ENCODE peak calls at places on chromosome 11, in nine cellular contexts. G is NCI-H1105; L is ureter; H is epithelial cell of esophagus; W is effector CD4-positive, alpha-beta T cell; I is AG08395; M is GM03348; O is activated naive CD8-positive, alpha-beta T cell treated with anti-CD3 and anti-CD28 coated beads, Interleukin-2, amount 50 U/mL, for 24 hours; X is activated CD4-positive, alpha-beta T cell treated with anti-CD3 and anti-CD28 coated beads for 24 hours. C is an unnamed sample.
A peak's percentile ranks its signal among the peaks of the same experiment; 100 is the strongest.

GRCh38 chr11:66289548-66290331 is 797 bp upstream of the YIF1A start:
- DNase-seq in G (peak; percentile 67), L (no peak), H (no peak), W (peak; percentile 70), I (no peak), M (peak; percentile 86), O (peak; percentile 86), X (peak; percentile 76), C (no peak)

GRCh38 chr11:77094841-77095365 is 7.7 kb upstream of the OMP start:
- DNase-seq in G (no peak), L (no peak), H (no peak), W (no peak), I (no peak), M (no peak), O (no peak), X (no peak), C (no peak)

GRCh38 chr11:32952421-32952820 is 59.8 kb downstream of the QSER1 start:
- DNase-seq in G (no peak), L (no peak), H (no peak), W (no peak), I (no peak), M (no peak), O (no peak), X (no peak), C (no peak)

GRCh38 chr11:128548655-128549255 is 38.6 kb downstream of the ETS1 start:
- DNase-seq in G (no peak), L (peak; percentile 52), H (no peak), W (no peak), I (peak; percentile 61), M (peak; percentile 83), O (peak; percentile 44), X (no peak), C (no peak)

GRCh38 chr11:64095286-64095825 is 59.6 kb downstream of the FLRT1 start:
- DNase-seq in G (no peak), L (no peak), H (no peak), W (no peak), I (no peak), M (no peak), O (no peak), X (no peak), C (no peak)

GRCh38 chr11:117814766-117815261 is 9.7 kb downstream of the FXYD2 start:
- DNase-seq in G (peak; percentile 96), L (peak; percentile 83), H (peak; percentile 14), W (peak; percentile 75), I (no peak), M (no peak), O (peak; percentile 88), X (peak; percentile 68), C (no peak)

GRCh38 chr11:64694821-64695365 is 28.1 kb downstream of the NRXN2 start:
- DNase-seq in G (peak; percentile 71), L (no peak), H (no peak), W (no peak), I (no peak), M (no peak), O (no peak), X (no peak), C (no peak)

GRCh38 chr11:62724171-62724570 is 3.1 kb downstream of the HNRNPUL2 start:
- DNase-seq in G (no peak), L (no peak), H (no peak), W (no peak), I (no peak), M (no peak), O (no peak), X (no peak), C (no peak)

GRCh38 chr11:19633276-19633675 is 79.4 kb upstream of the NAV2 start:
- DNase-seq in G (no peak), L (peak; percentile 59), H (no peak), W (no peak), I (peak; percentile 43), M (peak; percentile 31), O (no peak), X (no peak), C (no peak)

GRCh38 chr11:67354314-67355022 is 1.1 kb upstream of the POLD4 start:
- DNase-seq in G (no peak), L (peak; percentile 68), H (peak; percentile 87), W (no peak), I (peak; percentile 96), M (peak; percentile 91), O (peak; percentile 40), X (no peak), C (peak; percentile 54)

GRCh38 chr11:71477637-71478011 is 24.6 kb downstream of the NADSYN1 start:
- DNase-seq in G (no peak), L (no peak), H (no peak), W (no peak), I (no peak), M (no peak), O (no peak), X (no peak), C (no peak)

GRCh38 chr11:95611827-95612226 is 177.8 kb downstream of the FAM76B start:
- DNase-seq in G (no peak), L (no peak), H (peak; percentile 11), W (no peak), I (no peak), M (no peak), O (no peak), X (no peak), C (no peak)

GRCh38 chr11:23320131-23320530 is 459.9 kb upstream of the CCDC179 start:
- DNase-seq in G (no peak), L (no peak), H (no peak), W (no peak), I (no peak), M (no peak), O (no peak), X (no peak), C (no peak)

GRCh38 chr11:67272327-67273259 is 6.3 kb downstream of the GRK2 start:
- DNase-seq in G (no peak), L (no peak), H (no peak), W (no peak), I (no peak), M (no peak), O (peak; percentile 57), X (no peak), C (no peak)

GRCh38 chr11:47148274-47148673 is 28.4 kb downstream of the ARFGAP2 start:
- DNase-seq in G (no peak), L (no peak), H (no peak), W (no peak), I (no peak), M (no peak), O (no peak), X (no peak), C (no peak)

GRCh38 chr11:133249065-133249464 is 283.2 kb downstream of the OPCML start:
- DNase-seq in G (no peak), L (no peak), H (no peak), W (no peak), I (no peak), M (no peak), O (no peak), X (no peak), C (no peak)

GRCh38 chr11:61507962-61508824 is at the start of gene LRRC10B:
- DNase-seq in G (peak; percentile 86), L (no peak), H (peak; percentile 25), W (no peak), I (no peak), M (no peak), O (peak; percentile 55), X (peak; percentile 28), C (no peak)

GRCh38 chr11:48055292-48056132 is 75.2 kb downstream of the PTPRJ start:
- DNase-seq in G (no peak), L (peak; percentile 74), H (peak; percentile 24), W (peak; percentile 27), I (no peak), M (no peak), O (peak; percentile 65), X (peak; percentile 45), C (no peak)

GRCh38 chr11:10478574-10479550 is 23.8 kb downstream of the AMPD3 start:
- DNase-seq in G (no peak), L (no peak), H (no peak), W (no peak), I (no peak), M (no peak), O (no peak), X (no peak), C (no peak)

GRCh38 chr11:73249858-73250773 is 22.0 kb upstream of the P2RY6 start:
- DNase-seq in G (no peak), L (no peak), H (peak; percentile 27), W (no peak), I (no peak), M (no peak), O (no peak), X (no peak), C (no peak)

GRCh38 chr11:27894552-27894951 is 194.3 kb upstream of the BDNF start:
- DNase-seq in G (no peak), L (no peak), H (no peak), W (no peak), I (no peak), M (no peak), O (no peak), X (no peak), C (no peak)

GRCh38 chr11:78277314-78277994 is 88.7 kb downstream of the USP35 start:
- DNase-seq in G (peak; percentile 4), L (peak; percentile 50), H (no peak), W (no peak), I (no peak), M (no peak), O (no peak), X (no peak), C (no peak)

GRCh38 chr11:113587318-113587739 is 112.1 kb upstream of the DRD2 start:
- DNase-seq in G (no peak), L (no peak), H (peak; percentile 45), W (no peak), I (peak; percentile 58), M (peak; percentile 22), O (no peak), X (no peak), C (peak; percentile 33)

GRCh38 chr11:117953029-117953671 is 23.9 kb upstream of the TMPRSS13 start:
- DNase-seq in G (no peak), L (no peak), H (no peak), W (peak; percentile 24), I (no peak), M (no peak), O (no peak), X (no peak), C (no peak)

GRCh38 chr11:123593570-123593969 is 60.9 kb downstream of the SCN3B start:
- DNase-seq in G (no peak), L (no peak), H (no peak), W (no peak), I (no peak), M (no peak), O (no peak), X (no peak), C (no peak)

GRCh38 chr11:64659417-64660144 is 63.4 kb downstream of the NRXN2 start:
- DNase-seq in G (no peak), L (no peak), H (peak; percentile 94), W (no peak), I (peak; percentile 95), M (peak; percentile 86), O (no peak), X (no peak), C (peak; percentile 93)

GRCh38 chr11:123188508-123189165 is 6.4 kb downstream of the CLMP start:
- DNase-seq in G (no peak), L (no peak), H (no peak), W (no peak), I (peak; percentile 62), M (no peak), O (no peak), X (no peak), C (no peak)

GRCh38 chr11:13009476-13009920 is 382 bp downstream of the RASSF10 start:
- DNase-seq in G (no peak), L (no peak), H (peak; percentile 40), W (no peak), I (no peak), M (peak; percentile 14), O (no peak), X (no peak), C (peak; percentile 58)

GRCh38 chr11:67601098-67601497 is 5.6 kb upstream of the NDUFV1 start:
- DNase-seq in G (no peak), L (no peak), H (no peak), W (no peak), I (no peak), M (no peak), O (no peak), X (no peak), C (no peak)

GRCh38 chr11:43989162-43989961 is 46.9 kb downstream of the C11orf96 start:
- DNase-seq in G (no peak), L (no peak), H (no peak), W (no peak), I (no peak), M (no peak), O (no peak), X (no peak), C (no peak)

GRCh38 chr11:60128376-60128775 is 39.9 kb downstream of the MS4A2 start:
- DNase-seq in G (no peak), L (no peak), H (no peak), W (no peak), I (no peak), M (no peak), O (no peak), X (no peak), C (no peak)

C was measured in foreskin keratinocyte.